ENCODE peak calls at places on chromosomes 3 and 15, in six cellular contexts. I is B cell, Z is fibroblast of mammary gland, F is heart left ventricle, B is HL-60, O is kidney. Q is an unnamed sample.

GRCh38 chr3:45143673-45144670 is 2.2 kb downstream of the CDCP1 start:
- DNase-seq in B (no peak), Z (no peak), I (no peak), F (no peak), O (no peak), Q (no peak)

GRCh38 chr3:101928890-101929289 is 79.6 kb downstream of the NFKBIZ start:
- DNase-seq in I (no peak), F (no peak), O (no peak), Z (peak), B (no peak), Q (peak)

GRCh38 chr15:60528530-60528929 is 49.6 kb upstream of the ICE2 start:
- DNase-seq in F (no peak), B (no peak), I (no peak), Z (peak), O (no peak), Q (no peak)

GRCh38 chr15:74788716-74789151 is 6.9 kb downstream of the CSK start:
- DNase-seq in B (peak), F (no peak), I (peak), O (peak), Z (no peak), Q (no peak)

GRCh38 chr15:28885630-28886430 is at the start of gene APBA2:
- DNase-seq in B (no peak), I (no peak), F (no peak), O (peak), Z (peak), Q (no peak)

GRCh38 chr15:92383528-92384326 is 10.0 kb upstream of the ST8SIA2 start:
- DNase-seq in B (peak), O (no peak), I (no peak), Z (peak), F (peak), Q (no peak)

GRCh38 chr3:57227930-57228733 is 603 bp downstream of the APPL1 start:
- DNase-seq in O (peak), B (peak), I (peak), F (peak), Z (peak), Q (peak)

GRCh38 chr3:78979083-78979482 is 788.7 kb downstream of the ROBO1 start:
- DNase-seq in O (no peak), F (no peak), B (no peak), I (no peak), Z (no peak), Q (no peak)

GRCh38 chr15:69813881-69814280 is 283.8 kb downstream of the TLE3 start:
- DNase-seq in I (no peak), Z (no peak), F (no peak), B (no peak), O (no peak), Q (no peak)

GRCh38 chr15:47756872-47757271 is 39.6 kb downstream of the SEMA6D start:
- DNase-seq in I (no peak), O (no peak), B (no peak), F (no peak), Z (peak), Q (peak)

GRCh38 chr15:68415061-68415460 is 16.9 kb downstream of the ITGA11 start:
- DNase-seq in B (no peak), O (peak), Z (no peak), F (no peak), I (peak), Q (no peak)

GRCh38 chr3:9681723-9682081 is 21.9 kb upstream of the CPNE9 start:
- DNase-seq in F (no peak), Z (no peak), B (no peak), I (no peak), O (no peak), Q (no peak)

GRCh38 chr15:63188937-63189871 is at the start of gene RAB8B:
- DNase-seq in I (peak), F (peak), Z (peak), B (peak), O (peak), Q (peak)

GRCh38 chr3:192449036-192449435 is 278.3 kb downstream of the FGF12 start:
- DNase-seq in Z (peak), I (no peak), B (no peak), O (no peak), F (no peak), Q (no peak)

GRCh38 chr15:65304393-65305143 is at the start of gene RNU5B-1:
- DNase-seq in I (peak), F (peak), Z (peak), B (peak), O (no peak), Q (peak)

GRCh38 chr3:87053548-87053947 is 62.6 kb upstream of the VGLL3 start:
- DNase-seq in Z (peak), I (no peak), F (no peak), B (no peak), O (no peak), Q (no peak)

GRCh38 chr3:157533298-157533870 is 30.2 kb upstream of the VEPH1 start:
- DNase-seq in O (no peak), I (no peak), Z (peak), F (no peak), B (no peak), Q (peak)

GRCh38 chr3:75254685-75255084 is 409.4 kb upstream of the FRG2C start:
- DNase-seq in Z (no peak), F (no peak), O (no peak), I (no peak), B (no peak), Q (no peak)

DNA sequence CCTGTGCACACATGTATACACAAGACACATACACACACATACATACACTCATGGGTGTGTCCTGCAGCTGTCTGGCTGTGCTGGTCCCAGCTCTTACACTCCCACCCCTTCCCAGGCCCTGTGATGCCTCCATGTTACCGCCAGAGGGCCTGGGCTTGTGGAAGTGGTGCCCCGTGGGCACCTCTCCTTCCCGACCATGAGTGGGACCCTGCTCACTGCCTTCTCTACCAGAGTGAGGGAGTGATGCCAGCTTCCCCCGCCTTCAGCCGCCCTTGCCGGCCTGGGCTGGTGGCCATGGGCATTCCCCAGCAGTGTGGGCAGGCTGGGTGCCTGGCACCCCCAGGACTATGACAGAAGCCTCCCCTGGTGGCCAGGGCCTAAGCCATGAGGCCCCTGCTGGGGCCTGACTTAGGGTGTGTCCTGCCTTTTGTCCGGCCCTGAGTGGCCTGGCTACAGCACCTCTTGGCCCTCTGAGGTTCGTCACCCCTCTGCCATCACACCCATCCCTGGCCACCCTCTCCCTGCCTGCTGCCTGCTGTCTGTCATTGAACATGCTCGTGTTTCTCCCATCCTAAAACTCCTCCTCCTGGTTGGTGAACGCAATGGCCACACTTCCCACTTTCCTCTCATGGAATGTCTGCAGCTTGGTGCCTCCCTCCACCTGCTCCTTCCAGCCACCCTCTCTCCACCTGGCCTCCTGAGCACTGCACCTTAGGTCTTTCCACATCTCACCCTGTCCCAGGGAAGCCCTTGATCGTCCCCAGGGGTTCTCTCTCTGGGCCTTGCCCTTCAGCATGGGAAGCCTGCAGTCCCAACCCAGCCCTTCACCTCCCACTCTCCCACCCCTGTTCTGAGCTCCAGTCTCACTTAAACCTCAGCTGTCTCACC is 14.6 kb downstream of the HDAC11 start:
- DNase-seq in I (no peak), B (peak), F (peak), O (peak), Z (no peak), Q (peak)
- TF ChIP-seq CTCF in I (peak), B (peak), F (peak), O (peak), Z (peak), Q (peak)

GRCh38 chr3:37308247-37308646 is 133.9 kb upstream of the LRRFIP2 start:
- DNase-seq in Z (peak), O (no peak), F (no peak), I (no peak), B (no peak), Q (peak)
- TF ChIP-seq CTCF in Z (peak), O (no peak), F (peak), I (peak), B (peak), Q (peak)

DNA sequence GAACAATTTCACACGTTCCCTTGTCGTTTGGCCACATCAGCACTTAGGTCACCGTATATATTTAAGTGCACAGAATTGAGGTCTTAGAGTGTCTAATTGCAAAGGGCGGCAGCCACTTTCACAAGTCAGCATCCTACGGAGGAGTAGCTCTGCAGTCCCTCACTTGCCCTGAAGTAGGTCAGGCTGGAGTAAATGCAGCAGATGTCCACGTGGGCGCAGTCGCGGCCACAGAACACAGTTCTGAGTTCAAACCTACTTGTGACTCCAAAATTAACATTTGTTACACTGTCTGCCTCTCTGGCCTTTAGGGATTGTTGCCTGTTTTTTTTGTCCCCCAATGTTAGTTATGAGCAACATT is 85.8 kb downstream of the PDCD6IP start:
- DNase-seq in O (no peak), I (no peak), F (peak), Z (peak), B (no peak), Q (peak)
- TF ChIP-seq CTCF in O (peak), I (no peak), F (peak), Z (peak), B (no peak), Q (peak)

DNA sequence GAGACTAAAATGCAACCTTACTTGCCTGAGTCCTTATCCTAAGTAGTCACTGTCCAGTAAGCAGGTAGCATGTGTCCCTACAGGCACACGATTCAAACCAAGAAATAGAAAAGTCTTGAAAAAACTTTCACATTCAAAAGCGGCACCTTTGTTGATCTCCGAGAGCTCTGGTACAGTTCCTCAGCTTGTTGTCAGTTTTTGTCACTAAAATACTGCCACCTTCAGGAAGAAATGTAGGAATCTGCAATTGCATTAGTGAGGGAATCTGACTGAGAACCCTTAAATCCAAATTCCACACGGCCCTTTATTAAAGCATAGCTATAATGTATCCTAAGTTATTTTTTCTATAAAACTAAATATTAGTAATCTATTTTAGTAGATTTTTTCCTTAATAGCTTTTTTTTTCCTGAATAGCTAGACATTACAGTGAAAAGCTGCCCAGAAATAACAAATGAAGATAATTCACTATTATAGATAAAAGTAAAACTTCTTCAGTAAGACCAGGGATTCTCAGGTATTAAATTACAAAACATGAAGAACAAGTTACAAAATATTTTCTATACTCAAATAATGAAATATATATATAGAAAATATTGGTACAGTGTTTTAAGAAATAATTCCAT is 44.0 kb downstream of the CCDC54 start:
- DNase-seq in Z (peak), I (peak), O (no peak), F (no peak), B (peak), Q (peak)
- TF ChIP-seq CTCF in Z (peak), I (peak), O (peak), F (peak), B (peak), Q (peak)

GRCh38 chr3:106824856-106825255 is 552.4 kb upstream of the CCDC54 start:
- DNase-seq in O (no peak), B (no peak), F (peak), I (no peak), Z (peak), Q (peak)
- TF ChIP-seq CTCF in O (peak), B (peak), F (peak), I (no peak), Z (peak), Q (peak)

GRCh38 chr3:18847583-18848197 is 300.6 kb upstream of the KCNH8 start:
- DNase-seq in Z (no peak), O (no peak), F (no peak), I (no peak), B (no peak), Q (no peak)
- TF ChIP-seq CTCF in Z (peak), O (no peak), F (no peak), I (peak), B (peak), Q (peak)

GRCh38 chr15:49832421-49832980 is 211.7 kb downstream of the DTWD1 start:
- DNase-seq in Z (peak), B (peak), O (peak), I (no peak), F (no peak), Q (no peak)
- TF ChIP-seq CTCF in Z (peak), B (peak), O (peak), I (no peak), F (peak), Q (peak)

GRCh38 chr15:41958002-41958420 is 14.3 kb downstream of the EHD4 start:
- DNase-seq in B (no peak), Z (no peak), F (no peak), O (no peak), I (no peak), Q (no peak)

GRCh38 chr15:41955100-41955499 is 17.3 kb downstream of the EHD4 start:
- DNase-seq in F (no peak), B (no peak), O (no peak), Z (no peak), I (no peak), Q (no peak)

GRCh38 chr15:41957021-41957897 is 15.1 kb downstream of the EHD4 start:
- DNase-seq in F (no peak), Z (no peak), B (no peak), I (no peak), O (no peak), Q (no peak)

GRCh38 chr15:41954036-41954435 is 18.3 kb downstream of the EHD4 start:
- DNase-seq in F (no peak), O (no peak), I (no peak), Z (no peak), B (no peak), Q (no peak)

GRCh38 chr15:41955807-41956525 is 16.4 kb downstream of the EHD4 start:
- DNase-seq in B (no peak), O (no peak), F (peak), Z (no peak), I (no peak), Q (no peak)
- TF ChIP-seq CTCF in B (no peak), O (peak), F (peak), Z (no peak), I (no peak), Q (no peak)

GRCh38 chr3:178076718-178077117 is 459.5 kb upstream of the KCNMB2 start:
- DNase-seq in I (no peak), B (no peak), F (no peak), O (no peak), Z (no peak), Q (no peak)
- TF ChIP-seq CTCF in I (no peak), B (no peak), F (no peak), O (no peak), Z (no peak), Q (no peak)

DNA sequence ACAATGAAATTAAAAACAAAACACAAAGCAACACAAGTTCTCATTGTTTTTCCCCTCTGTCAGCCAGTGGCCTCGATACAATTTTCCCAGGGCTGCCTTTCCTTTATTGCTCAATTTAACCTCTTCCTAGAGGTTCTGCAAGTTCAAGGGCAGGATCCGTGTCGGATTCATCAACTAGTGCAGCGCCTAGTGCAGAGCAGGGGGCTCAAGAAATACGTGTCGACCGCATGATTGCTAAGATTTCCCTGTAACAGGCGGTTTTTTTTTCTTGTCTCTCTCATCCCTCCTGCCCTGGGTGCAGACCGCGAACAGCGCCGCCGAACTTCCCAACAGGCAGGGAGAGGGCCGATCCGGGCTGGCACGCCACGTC is 1.4 kb upstream of the BHLHE40 start:
- DNase-seq in I (no peak), O (no peak), B (no peak), Z (no peak), F (no peak), Q (no peak)
- TF ChIP-seq CTCF in I (no peak), O (no peak), B (no peak), Z (no peak), F (no peak), Q (peak)